ENCODE peak calls at places on chromosomes 3 and 15, in nine cellular contexts. G is K562, K is A549, A is tibial nerve, E is SK-N-SH, Z is suprapubic skin, I is ovary, M is stomach, R is sigmoid colon. P is an unnamed sample. For H3K4me1, the result is how much of the 10 kb centered on the place peaks cover.

GRCh38 chr15:61421938-61422337 is 192.8 kb upstream of the RORA start:
- DNase-seq in G (no peak), K (no peak), A (no peak), E (no peak), Z (no peak), I (no peak), M (no peak), R (no peak), P (no peak)

GRCh38 chr3:53671192-53672021 is 174.8 kb downstream of the CHDH start:
- DNase-seq in G (no peak), K (no peak), A (no peak), E (peak), Z (no peak), I (no peak), M (no peak), R (no peak), P (peak)

GRCh38 chr3:8969246-8969645 is 6.0 kb upstream of the RAD18 start:
- DNase-seq in G (no peak), K (no peak), A (no peak), E (no peak), Z (no peak), I (no peak), M (no peak), R (no peak), P (peak)

GRCh38 chr15:25251700-25252390 is 187.0 kb downstream of the UBE3A start:
- DNase-seq in G (no peak), K (no peak), A (no peak), E (no peak), Z (peak), I (peak), M (peak), R (peak), P (peak)

GRCh38 chr3:144866504-144866903 is 894.9 kb downstream of the DIPK2A start:
- DNase-seq in G (no peak), K (no peak), A (no peak), E (no peak), Z (no peak), I (no peak), M (no peak), R (no peak), P (no peak)

GRCh38 chr15:67147410-67147949 is 82.1 kb downstream of the SMAD3 start:
- DNase-seq in G (no peak), K (no peak), A (no peak), E (no peak), Z (no peak), I (no peak), M (no peak), R (peak), P (no peak)

GRCh38 chr15:96560246-96560895 is 229.9 kb downstream of the NR2F2 start:
- DNase-seq in G (no peak), K (no peak), A (no peak), E (peak), Z (no peak), I (no peak), M (no peak), R (no peak), P (no peak)

GRCh38 chr15:95664435-95664834 is 666.1 kb upstream of the NR2F2 start:
- DNase-seq in G (no peak), K (no peak), A (no peak), E (no peak), Z (no peak), I (no peak), M (no peak), R (no peak), P (no peak)

GRCh38 chr3:144162042-144162441 is 190.4 kb downstream of the DIPK2A start:
- DNase-seq in G (no peak), K (peak), A (no peak), E (no peak), Z (no peak), I (no peak), M (no peak), R (no peak), P (no peak)

GRCh38 chr3:183548262-183548769 is 7.2 kb downstream of the KLHL6 start:
- DNase-seq in G (no peak), K (peak), A (no peak), E (peak), Z (no peak), I (no peak), M (no peak), R (no peak), P (no peak)

GRCh38 chr3:120767106-120767505 is 24.6 kb downstream of the GTF2E1 start:
- DNase-seq in G (no peak), K (no peak), A (no peak), E (no peak), Z (no peak), I (no peak), M (no peak), R (no peak), P (no peak)

DNA sequence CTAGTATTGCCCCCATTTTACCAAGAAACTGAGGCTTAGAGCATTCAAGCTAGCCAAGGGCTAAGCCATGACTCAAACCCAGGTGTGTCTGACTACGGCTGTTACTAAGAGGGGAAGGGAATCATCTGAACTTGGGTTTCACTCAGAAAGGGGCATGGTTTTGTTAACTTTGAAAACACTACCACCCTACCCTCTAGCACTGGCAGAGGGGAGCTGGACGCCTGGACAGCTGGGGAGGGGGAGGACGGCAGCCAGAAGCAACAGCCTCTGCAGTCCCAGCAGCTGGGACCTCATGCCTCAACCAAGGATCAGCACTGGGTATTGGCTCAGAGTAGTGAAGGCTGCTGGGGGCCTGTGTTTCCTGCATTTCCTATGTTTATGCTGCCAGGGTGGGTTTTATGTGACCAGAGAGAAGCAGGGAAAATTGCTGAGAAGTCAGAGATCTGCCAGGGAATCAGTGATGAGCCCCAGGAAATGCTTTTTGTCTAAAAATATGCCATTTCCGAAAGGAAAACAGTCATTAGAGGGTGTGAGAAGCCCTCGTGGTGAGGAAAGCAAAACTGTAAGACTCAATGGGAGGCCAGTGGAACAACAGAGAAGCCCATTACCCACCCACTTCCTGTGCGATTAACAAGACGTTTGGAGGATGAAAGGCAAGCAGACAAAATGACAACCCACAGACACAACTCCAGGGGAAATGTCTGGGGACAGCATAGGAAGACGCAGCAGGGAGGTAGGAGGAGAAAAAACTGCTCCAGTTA is 41.2 kb downstream of the LIPC start:
- DNase-seq in G (no peak), K (no peak), A (no peak), E (no peak), Z (no peak), I (no peak), M (no peak), R (no peak), P (no peak)
- H3K4me1 ChIP-seq in G (under half), K (half or more), A (under half), E (under half), Z (under half), I (under half), M (under half), R (under half), P (under half)

GRCh38 chr3:177055557-177056290 is 141.6 kb downstream of the TBL1XR1 start:
- DNase-seq in G (no peak), K (no peak), A (no peak), E (no peak), Z (no peak), I (no peak), M (no peak), R (no peak), P (no peak)
- H3K27ac ChIP-seq in G (no peak), K (no peak), A (no peak), E (peak), Z (no peak), I (no peak), M (no peak), R (peak), P (no peak)

GRCh38 chr15:85011210-85011571 is 29.5 kb downstream of the PDE8A start:
- DNase-seq in G (no peak), K (no peak), A (no peak), E (no peak), Z (no peak), I (no peak), M (no peak), R (no peak), P (no peak)
- TF ChIP-seq EP300 in G (no peak), K (no peak), A (no peak), E (no peak), Z (no peak), I (no peak), M (no peak), R (no peak), P (no peak)

GRCh38 chr3:66398228-66399025 is 102.4 kb downstream of the LRIG1 start:
- DNase-seq in G (no peak), K (no peak), A (no peak), E (no peak), Z (no peak), I (no peak), M (no peak), R (peak), P (no peak)
- H3K4me1 ChIP-seq in G (under half), K (under half), A (half or more), E (under half), Z (under half), I (under half), M (under half), R (half or more), P (half or more)

GRCh38 chr3:50603261-50604109 is 8.1 kb downstream of the CISH start:
- DNase-seq in G (no peak), K (no peak), A (no peak), E (no peak), Z (no peak), I (no peak), M (no peak), R (no peak), P (no peak)
- H3K27ac ChIP-seq in G (peak), K (no peak), A (peak), E (no peak), Z (peak), I (peak), M (peak), R (peak), P (peak)

DNA sequence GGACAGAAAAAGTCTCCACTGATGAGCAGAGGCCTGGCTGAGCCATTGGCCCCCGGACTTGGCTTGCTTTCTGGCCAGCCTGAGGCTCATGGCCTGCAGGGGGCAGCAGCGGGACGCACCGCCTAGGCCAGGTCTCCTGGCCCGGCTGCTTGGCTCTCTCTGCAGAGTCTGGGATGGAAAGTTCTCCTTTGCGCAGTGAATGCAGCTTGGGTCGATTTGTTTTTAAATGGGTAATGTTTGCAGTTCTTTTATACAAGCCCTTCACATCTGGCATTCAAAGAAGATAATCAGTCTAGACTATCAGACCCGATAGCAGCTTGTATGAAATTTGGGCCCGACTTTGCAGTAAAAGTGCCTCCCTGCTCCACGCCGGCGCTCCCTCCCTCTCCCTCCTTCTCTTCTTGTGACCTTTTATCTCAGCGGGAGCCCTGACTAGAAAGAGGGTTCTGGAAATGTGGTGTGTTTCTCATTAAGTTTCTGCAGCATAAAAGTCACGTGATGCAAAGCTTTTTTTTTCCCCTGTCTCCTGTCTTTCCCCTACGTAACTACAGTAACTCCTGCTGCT is 59.9 kb downstream of the ZNF621 start:
- DNase-seq in G (peak), K (peak), A (peak), E (peak), Z (peak), I (peak), M (peak), R (peak), P (peak)
- TF ChIP-seq EP300 in G (no peak), K (no peak), A (peak), E (no peak), Z (no peak), I (no peak), M (no peak), R (no peak), P (no peak)

DNA sequence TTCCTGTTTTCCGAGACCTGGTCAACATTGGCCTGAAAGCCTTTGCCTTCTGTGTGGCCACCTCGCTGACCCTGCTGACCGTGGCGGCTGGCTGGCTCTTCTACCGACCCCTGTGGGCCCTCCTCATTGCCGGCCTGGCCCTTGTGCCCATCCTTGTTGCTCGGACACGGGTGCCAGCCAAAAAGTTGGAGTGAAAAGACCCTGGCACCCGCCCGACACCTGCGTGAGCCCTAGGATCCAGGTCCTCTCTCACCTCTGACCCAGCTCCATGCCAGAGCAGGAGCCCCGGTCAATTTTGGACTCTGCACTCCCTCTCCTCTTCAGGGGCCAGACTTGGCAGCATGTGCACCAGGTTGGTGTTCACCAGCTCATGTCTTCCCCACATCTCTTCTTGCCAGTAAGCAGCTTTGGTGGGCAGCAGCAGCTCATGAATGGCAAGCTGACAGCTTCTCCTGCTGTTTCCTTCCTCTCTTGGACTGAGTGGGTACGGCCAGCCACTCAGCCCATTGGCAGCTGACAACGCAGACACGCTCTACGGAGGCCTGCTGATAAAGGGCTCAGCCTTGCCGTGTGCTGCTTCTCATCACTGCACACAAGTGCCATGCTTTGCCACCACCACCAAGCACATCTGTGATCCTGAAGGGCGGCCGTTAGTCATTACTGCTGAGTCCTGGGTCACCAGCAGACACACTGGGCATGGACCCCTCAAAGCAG is 16.9 kb downstream of the TMEM43 start:
- DNase-seq in G (no peak), K (no peak), A (no peak), E (no peak), Z (no peak), I (no peak), M (no peak), R (no peak), P (no peak)
- H3K4me1 ChIP-seq in G (under half), K (under half), A (half or more), E (under half), Z (half or more), I (under half), M (under half), R (half or more), P (half or more)

GRCh38 chr15:51192560-51193280 is 98.0 kb upstream of the TNFAIP8L3 start:
- DNase-seq in G (peak), K (peak), A (peak), E (peak), Z (peak), I (peak), M (peak), R (peak), P (peak)
- H3K27ac ChIP-seq in G (no peak), K (no peak), A (no peak), E (no peak), Z (no peak), I (no peak), M (no peak), R (no peak), P (no peak)

P was measured in esophagus muscularis mucosa.